ENCODE peak calls at places on chromosomes 5 and 9, in four cellular contexts. Q, U, T and O are unnamed samples.

GRCh38 chr5:159906957-159907356 is 9.3 kb upstream of the ADRA1B start:
- DNase-seq in T (no peak), U (no peak), Q (no peak), O (no peak)

GRCh38 chr5:77642915-77643653 is 4.6 kb upstream of the OTP start:
- DNase-seq in T (no peak), U (no peak), Q (no peak), O (peak)

GRCh38 chr9:74887041-74887980 is at the start of gene TRPM6:
- DNase-seq in Q (peak), T (peak), U (peak), O (no peak)

GRCh38 chr9:26954050-26954508 is 2.1 kb upstream of the IFT74 start:
- DNase-seq in U (no peak), Q (no peak), T (no peak), O (no peak)

GRCh38 chr5:43017438-43017820 is 22.7 kb downstream of the ANXA2R start:
- DNase-seq in Q (peak), T (no peak), U (no peak), O (no peak)

GRCh38 chr5:17118631-17119030 is 98.8 kb upstream of the BASP1 start:
- DNase-seq in U (no peak), T (peak), Q (no peak), O (no peak)

GRCh38 chr5:125835293-125836172 is 587.7 kb upstream of the GRAMD2B start:
- DNase-seq in U (no peak), Q (no peak), T (no peak), O (no peak)

GRCh38 chr9:97811534-97812246 is 41.3 kb upstream of the FOXE1 start:
- DNase-seq in Q (no peak), T (no peak), U (no peak), O (no peak)

GRCh38 chr5:76607353-76607871 is 15.8 kb downstream of the F2RL2 start:
- DNase-seq in Q (no peak), U (no peak), T (no peak), O (no peak)

GRCh38 chr5:61969347-61969746 is 336.7 kb upstream of the KIF2A start:
- DNase-seq in Q (no peak), U (no peak), T (no peak), O (no peak)

GRCh38 chr5:75331095-75332090 is 5.6 kb upstream of the HMGCR start:
- DNase-seq in U (no peak), Q (no peak), T (no peak), O (no peak)

GRCh38 chr5:62431735-62432617 is 19.4 kb downstream of the IPO11 start:
- DNase-seq in T (no peak), U (no peak), Q (no peak), O (no peak)

GRCh38 chr9:134725605-134725940 is 84.0 kb downstream of the COL5A1 start:
- DNase-seq in T (no peak), U (no peak), Q (no peak), O (no peak)

GRCh38 chr9:77896269-77897245 is 135.1 kb downstream of the GNAQ start:
- DNase-seq in T (no peak), U (no peak), Q (peak), O (no peak)

GRCh38 chr5:180596115-180596667 is 4.9 kb upstream of the SCGB3A1 start:
- DNase-seq in Q (no peak), U (no peak), T (no peak), O (no peak)

GRCh38 chr9:5688109-5688508 is 59.2 kb downstream of the RIC1 start:
- DNase-seq in U (no peak), T (peak), Q (no peak), O (no peak)

GRCh38 chr9:83707518-83707767 is 315 bp downstream of the UBQLN1 start:
- DNase-seq in Q (no peak), T (no peak), U (no peak), O (no peak)

GRCh38 chr5:149581192-149581861 is at the start of gene ARHGEF37:
- DNase-seq in U (peak), T (no peak), Q (peak), O (no peak)

GRCh38 chr9:98943682-98944129 is at the start of gene COL15A1:
- DNase-seq in Q (peak), U (no peak), T (no peak), O (no peak)